ENCODE peak calls at places on chromosome 16, in seven cellular contexts. One of them, this sample, is unnamed.

GRCh38 chr16:85002643-85003042 is 8.7 kb downstream of the ZDHHC7 start:
- DNase-seq in K562: no peak
- DNase-seq in H1: no peak
- DNase-seq in HepG2: no peak
- DNase-seq in HCT116: no peak
- DNase-seq in SK-N-SH: no peak
- DNase-seq in GM12878: no peak
- DNase-seq in this sample: no peak

GRCh38 chr16:85645021-85645589 is 32.0 kb downstream of the GSE1 start:
- DNase-seq in K562: no peak
- DNase-seq in H1: no peak
- DNase-seq in SK-N-SH: no peak
- DNase-seq in HepG2: peak; percentile 40
- DNase-seq in HCT116: peak; percentile 75
- DNase-seq in GM12878: no peak
- DNase-seq in this sample: no peak

GRCh38 chr16:86227041-86227440 is 283.3 kb upstream of the FOXF1 start:
- DNase-seq in SK-N-SH: no peak
- DNase-seq in HepG2: no peak
- DNase-seq in GM12878: no peak
- DNase-seq in K562: no peak
- DNase-seq in HCT116: no peak
- DNase-seq in H1: no peak
- DNase-seq in this sample: no peak

GRCh38 chr16:67110136-67110847 is 551 bp downstream of the PHAF1 start:
- DNase-seq in H1: no peak
- DNase-seq in K562: no peak
- DNase-seq in SK-N-SH: no peak
- DNase-seq in HCT116: no peak
- DNase-seq in GM12878: no peak
- DNase-seq in HepG2: no peak
- DNase-seq in this sample: no peak

GRCh38 chr16:69823831-69824563 is 61.9 kb downstream of the WWP2 start:
- DNase-seq in GM12878: peak; percentile 51
- DNase-seq in HCT116: no peak
- DNase-seq in H1: no peak
- DNase-seq in HepG2: no peak
- DNase-seq in K562: no peak
- DNase-seq in SK-N-SH: no peak
- DNase-seq in this sample: no peak

GRCh38 chr16:80794071-80794470 is 10.3 kb downstream of the CDYL2 start:
- DNase-seq in HepG2: no peak
- DNase-seq in H1: no peak
- DNase-seq in SK-N-SH: no peak
- DNase-seq in K562: no peak
- DNase-seq in GM12878: no peak
- DNase-seq in HCT116: no peak
- DNase-seq in this sample: no peak

GRCh38 chr16:12205378-12205777 is 228.8 kb downstream of the SNX29 start:
- DNase-seq in HCT116: no peak
- DNase-seq in GM12878: no peak
- DNase-seq in K562: no peak
- DNase-seq in H1: no peak
- DNase-seq in SK-N-SH: no peak
- DNase-seq in HepG2: no peak
- DNase-seq in this sample: no peak

GRCh38 chr16:25192096-25192495 is 24.7 kb upstream of the AQP8 start:
- DNase-seq in HepG2: no peak
- DNase-seq in H1: no peak
- DNase-seq in SK-N-SH: no peak
- DNase-seq in K562: no peak
- DNase-seq in HCT116: no peak
- DNase-seq in GM12878: no peak
- DNase-seq in this sample: no peak

GRCh38 chr16:3152022-3152272 is 17.1 kb downstream of the ZNF213 start:
- DNase-seq in GM12878: no peak
- DNase-seq in H1: no peak
- DNase-seq in SK-N-SH: no peak
- DNase-seq in K562: peak; percentile 35
- DNase-seq in HCT116: no peak
- DNase-seq in HepG2: no peak
- DNase-seq in this sample: no peak

GRCh38 chr16:6827272-6827671 is 505.4 kb upstream of the RBFOX1 start:
- DNase-seq in SK-N-SH: no peak
- DNase-seq in HepG2: no peak
- DNase-seq in HCT116: no peak
- DNase-seq in K562: no peak
- DNase-seq in H1: no peak
- DNase-seq in GM12878: no peak
- DNase-seq in this sample: no peak

GRCh38 chr16:83137326-83137770 is 510.6 kb downstream of the CDH13 start:
- DNase-seq in HCT116: no peak
- DNase-seq in SK-N-SH: no peak
- DNase-seq in K562: no peak
- DNase-seq in HepG2: peak; percentile 64
- DNase-seq in GM12878: no peak
- DNase-seq in H1: no peak
- DNase-seq in this sample: no peak

GRCh38 chr16:69223882-69224281 is 36.9 kb downstream of the SNTB2 start:
- DNase-seq in K562: no peak
- DNase-seq in GM12878: no peak
- DNase-seq in SK-N-SH: no peak
- DNase-seq in HCT116: no peak
- DNase-seq in H1: no peak
- DNase-seq in HepG2: no peak
- DNase-seq in this sample: no peak

GRCh38 chr16:85793662-85794298 is 5.6 kb downstream of the EMC8 start:
- DNase-seq in K562: no peak
- DNase-seq in GM12878: no peak
- DNase-seq in SK-N-SH: no peak
- DNase-seq in HCT116: no peak
- DNase-seq in HepG2: no peak
- DNase-seq in H1: no peak
- DNase-seq in this sample: no peak

GRCh38 chr16:5393070-5393469 is 295.5 kb upstream of the EEF2KMT start:
- DNase-seq in SK-N-SH: no peak
- DNase-seq in K562: no peak
- DNase-seq in HCT116: no peak
- DNase-seq in GM12878: no peak
- DNase-seq in H1: no peak
- DNase-seq in HepG2: no peak
- DNase-seq in this sample: no peak

GRCh38 chr16:67403976-67404555 is 10.8 kb upstream of the TPPP3 start:
- DNase-seq in H1: no peak
- DNase-seq in HepG2: no peak
- DNase-seq in HCT116: no peak
- DNase-seq in K562: no peak
- DNase-seq in SK-N-SH: no peak
- DNase-seq in GM12878: no peak
- DNase-seq in this sample: no peak

GRCh38 chr16:19488213-19488640 is 33.7 kb downstream of the GDE1 start:
- DNase-seq in HCT116: no peak
- DNase-seq in SK-N-SH: no peak
- DNase-seq in H1: no peak
- DNase-seq in GM12878: no peak
- DNase-seq in K562: peak; percentile 78
- DNase-seq in HepG2: no peak
- DNase-seq in this sample: peak; percentile 57

DNA sequence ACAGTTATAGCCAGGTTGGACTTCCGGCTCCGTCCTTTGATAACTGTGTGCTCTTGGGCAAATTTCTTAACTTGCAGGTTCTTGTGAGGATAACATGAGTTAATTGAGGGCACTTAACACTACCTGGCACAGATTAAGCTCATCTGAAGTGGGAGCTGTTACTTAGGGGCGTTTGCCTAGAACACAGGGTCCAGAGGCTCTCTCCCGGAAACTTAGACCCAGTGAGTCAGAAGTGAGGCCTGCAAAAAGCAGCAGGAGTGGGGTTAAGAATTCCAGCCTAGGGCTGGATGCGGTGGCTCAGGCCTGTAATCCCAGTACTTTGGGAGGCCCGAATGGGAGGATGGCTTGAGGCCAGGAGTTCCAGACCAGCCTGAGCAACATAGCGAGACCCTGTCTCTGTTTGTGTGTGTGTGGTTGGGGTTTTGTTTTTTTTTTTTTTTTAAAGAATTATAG is 1.4 kb downstream of the MVP start:
- DNase-seq in H1: no peak
- DNase-seq in GM12878: no peak
- DNase-seq in SK-N-SH: no peak
- DNase-seq in HepG2: no peak
- DNase-seq in HCT116: peak; percentile 70
- DNase-seq in K562: no peak
- DNase-seq in this sample: no peak
- TF ChIP-seq YY1 in H1: no peak
- TF ChIP-seq YY1 in GM12878: no peak
- TF ChIP-seq YY1 in SK-N-SH: no peak
- TF ChIP-seq YY1 in HepG2: no peak
- TF ChIP-seq YY1 in HCT116: no peak
- TF ChIP-seq YY1 in K562: no peak
- TF ChIP-seq YY1 in this sample: no peak

DNA sequence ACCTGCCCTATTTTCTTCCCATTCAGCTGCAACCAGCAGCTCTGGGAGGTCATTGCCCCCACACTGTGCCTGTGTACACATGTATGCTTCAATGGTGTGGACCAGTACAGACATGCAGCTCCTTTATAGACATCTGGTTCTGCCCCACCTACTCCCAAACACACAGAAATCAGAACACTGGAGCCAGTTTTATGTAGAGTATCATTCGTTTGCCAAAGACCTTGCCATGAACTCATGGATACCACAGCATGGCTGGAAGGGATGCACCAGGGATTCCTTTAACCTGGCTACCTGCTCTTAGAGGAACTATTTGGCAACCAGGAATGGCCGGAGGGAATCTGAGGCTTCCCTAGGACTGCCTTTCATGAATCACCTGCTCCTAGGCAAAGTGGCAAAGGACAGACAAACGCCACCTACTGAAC is 60.4 kb downstream of the ZFHX3 start:
- DNase-seq in GM12878: no peak
- DNase-seq in HCT116: no peak
- DNase-seq in H1: no peak
- DNase-seq in HepG2: no peak
- DNase-seq in SK-N-SH: no peak
- DNase-seq in K562: no peak
- DNase-seq in this sample: no peak
- H3K4me1 ChIP-seq in GM12878: no peaks in the 10 kb centered on the region
- H3K4me1 ChIP-seq in HCT116: peaks cover 18% of the 10 kb centered on the region
- H3K4me1 ChIP-seq in H1: peaks cover 2% of the 10 kb centered on the region
- H3K4me1 ChIP-seq in HepG2: peaks cover 44% of the 10 kb centered on the region
- H3K4me1 ChIP-seq in SK-N-SH: peaks cover 42% of the 10 kb centered on the region
- H3K4me1 ChIP-seq in K562: no peaks in the 10 kb centered on the region
- H3K4me1 ChIP-seq in this sample: peaks cover 8% of the 10 kb centered on the region

DNA sequence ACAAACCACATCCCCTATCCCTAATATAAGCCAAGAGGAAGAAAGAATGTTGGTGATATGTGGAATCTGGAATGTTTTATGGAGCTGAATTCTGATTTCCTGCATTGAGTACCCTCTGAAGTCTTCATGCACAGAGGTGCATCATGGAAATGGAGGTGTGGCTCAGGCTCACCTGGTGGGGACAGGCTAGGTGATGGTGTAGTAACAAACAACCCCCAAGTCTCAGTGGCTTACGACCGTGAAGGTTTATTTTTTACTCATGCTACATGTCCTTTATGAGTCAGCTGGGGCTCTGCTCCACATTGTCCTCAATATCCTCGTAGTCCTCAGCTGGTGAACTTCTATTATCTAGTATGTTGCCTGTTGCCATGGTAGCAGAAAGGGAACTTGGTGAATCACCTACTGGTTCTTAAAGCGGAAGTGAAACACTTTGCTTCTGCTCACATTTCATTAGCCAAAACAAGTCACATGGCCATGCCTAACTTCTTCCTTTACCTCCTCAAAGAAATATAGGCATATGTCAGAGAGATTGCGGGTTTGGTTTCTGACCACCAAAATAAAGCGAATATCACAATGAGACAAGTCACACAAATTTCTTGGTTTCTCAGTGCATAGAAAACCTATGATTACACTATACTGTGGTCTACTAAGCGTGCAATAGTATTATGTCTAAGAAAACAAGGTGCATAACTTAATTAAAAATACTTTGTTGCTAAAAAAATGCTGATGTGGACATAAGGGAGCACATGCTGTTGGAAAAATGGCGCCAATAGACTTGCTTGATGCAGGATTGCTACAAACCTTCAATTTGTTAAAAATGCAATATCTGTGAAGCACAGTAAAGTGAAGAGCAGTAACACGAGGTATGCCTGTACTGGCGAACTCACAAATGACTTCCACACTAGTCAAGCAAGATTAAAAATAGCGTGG is at the start of gene PMFBP1:
- DNase-seq in GM12878: peak; percentile 88
- DNase-seq in SK-N-SH: no peak
- DNase-seq in HepG2: peak; percentile 35
- DNase-seq in HCT116: no peak
- DNase-seq in K562: peak; percentile 14
- DNase-seq in H1: no peak
- DNase-seq in this sample: no peak
- TF ChIP-seq YY1 in GM12878: no peak
- TF ChIP-seq YY1 in SK-N-SH: no peak
- TF ChIP-seq YY1 in HepG2: no peak
- TF ChIP-seq YY1 in HCT116: no peak
- TF ChIP-seq YY1 in K562: no peak
- TF ChIP-seq YY1 in H1: no peak
- TF ChIP-seq YY1 in this sample: no peak

GRCh38 chr16:88697116-88697830 is 8.9 kb downstream of the RNF166 start:
- DNase-seq in K562: no peak
- DNase-seq in HCT116: no peak
- DNase-seq in H1: no peak
- DNase-seq in HepG2: no peak
- DNase-seq in GM12878: no peak
- DNase-seq in SK-N-SH: no peak
- DNase-seq in this sample: no peak

GRCh38 chr16:88697831-88698693 is 8.1 kb downstream of the RNF166 start:
- DNase-seq in GM12878: no peak
- DNase-seq in HepG2: no peak
- DNase-seq in SK-N-SH: no peak
- DNase-seq in HCT116: no peak
- DNase-seq in H1: no peak
- DNase-seq in K562: no peak
- DNase-seq in this sample: no peak

GRCh38 chr16:88695218-88695617 is 8.9 kb upstream of the SNAI3 start:
- DNase-seq in HCT116: no peak
- DNase-seq in HepG2: no peak
- DNase-seq in GM12878: no peak
- DNase-seq in H1: no peak
- DNase-seq in SK-N-SH: no peak
- DNase-seq in K562: no peak
- DNase-seq in this sample: no peak

GRCh38 chr16:88695753-88696152 is 9.4 kb upstream of the SNAI3 start:
- DNase-seq in GM12878: no peak
- DNase-seq in SK-N-SH: no peak
- DNase-seq in K562: no peak
- DNase-seq in H1: no peak
- DNase-seq in HepG2: no peak
- DNase-seq in HCT116: no peak
- DNase-seq in this sample: no peak

DNA sequence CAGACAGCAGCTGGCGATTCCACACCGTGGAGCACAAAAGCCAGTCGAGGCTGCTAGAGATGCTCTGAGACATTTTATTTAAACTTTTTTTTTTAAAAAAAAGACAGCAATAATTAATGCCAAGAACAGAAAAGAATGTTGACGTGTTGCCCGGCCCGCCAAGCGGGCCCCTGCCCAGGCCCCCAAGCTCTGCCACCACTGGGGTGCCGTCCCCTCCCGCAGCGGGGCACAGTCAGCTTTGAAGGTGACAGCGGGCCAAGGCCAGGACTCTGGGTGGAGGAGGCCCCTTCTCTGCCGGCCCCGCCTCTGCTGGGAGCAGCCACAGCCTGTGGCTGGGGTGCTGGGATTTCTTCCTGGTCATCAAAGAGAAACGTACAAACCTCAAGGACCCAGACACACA is 9.8 kb downstream of the RNF166 start:
- DNase-seq in H1: no peak
- DNase-seq in K562: no peak
- DNase-seq in HCT116: no peak
- DNase-seq in HepG2: no peak
- DNase-seq in SK-N-SH: no peak
- DNase-seq in GM12878: no peak
- DNase-seq in this sample: no peak
- H3K4me1 ChIP-seq in H1: no peaks in the 10 kb centered on the region
- H3K4me1 ChIP-seq in K562: peaks cover 14% of the 10 kb centered on the region
- H3K4me1 ChIP-seq in HCT116: no peaks in the 10 kb centered on the region
- H3K4me1 ChIP-seq in HepG2: peaks cover 28% of the 10 kb centered on the region
- H3K4me1 ChIP-seq in SK-N-SH: peaks cover 11% of the 10 kb centered on the region
- H3K4me1 ChIP-seq in GM12878: peaks cover 29% of the 10 kb centered on the region
- H3K4me1 ChIP-seq in this sample: peaks cover 5% of the 10 kb centered on the region